ENCODE peak calls at places on chromosomes 16 and 17, in five cellular contexts. O is endodermal cell; U is cardiac muscle cell; T is CD4-positive, alpha-beta memory T cell; I is heart left ventricle. K is an unnamed sample. For H3K4me1, the result is how much of the 10 kb centered on the place peaks cover.

GRCh38 chr16:29663829-29664132 is 734 bp downstream of the SPN start:
- DNase-seq in U (no peak), I (no peak), O (no peak), T (no peak), K (no peak)

GRCh38 chr17:33974276-33974675 is 280.8 kb upstream of the CCL2 start:
- DNase-seq in I (no peak), O (peak), T (no peak), U (no peak), K (no peak)

GRCh38 chr17:20992987-20993862 is 49.6 kb downstream of the USP22 start:
- DNase-seq in T (peak), U (peak), O (peak), I (peak), K (peak)

GRCh38 chr16:11539635-11540034 is 47.1 kb downstream of the LITAF start:
- DNase-seq in T (no peak), U (no peak), I (no peak), O (no peak), K (peak)

GRCh38 chr16:1049113-1049975 is 23.2 kb upstream of the SSTR5 start:
- DNase-seq in I (no peak), U (no peak), T (no peak), O (no peak), K (no peak)

GRCh38 chr16:70573451-70574121 is 50.0 kb downstream of the SF3B3 start:
- DNase-seq in T (no peak), O (no peak), I (peak), U (no peak), K (peak)

GRCh38 chr17:34368455-34369195 is 5.6 kb upstream of the CCL1 start:
- DNase-seq in O (peak), I (no peak), T (no peak), U (no peak), K (no peak)

GRCh38 chr16:71927383-71927782 is 32.1 kb downstream of the IST1 start:
- DNase-seq in O (no peak), T (no peak), U (peak), I (peak), K (peak)

GRCh38 chr16:82963653-82964052 is 336.9 kb downstream of the CDH13 start:
- DNase-seq in U (no peak), I (no peak), O (no peak), T (no peak), K (no peak)

GRCh38 chr16:86946396-86946795 is 368.0 kb downstream of the FOXL1 start:
- DNase-seq in I (no peak), O (peak), U (no peak), T (no peak), K (no peak)

GRCh38 chr17:14203392-14203791 is 33.3 kb downstream of the CDRT15 start:
- DNase-seq in I (no peak), U (no peak), O (no peak), T (peak), K (no peak)

DNA sequence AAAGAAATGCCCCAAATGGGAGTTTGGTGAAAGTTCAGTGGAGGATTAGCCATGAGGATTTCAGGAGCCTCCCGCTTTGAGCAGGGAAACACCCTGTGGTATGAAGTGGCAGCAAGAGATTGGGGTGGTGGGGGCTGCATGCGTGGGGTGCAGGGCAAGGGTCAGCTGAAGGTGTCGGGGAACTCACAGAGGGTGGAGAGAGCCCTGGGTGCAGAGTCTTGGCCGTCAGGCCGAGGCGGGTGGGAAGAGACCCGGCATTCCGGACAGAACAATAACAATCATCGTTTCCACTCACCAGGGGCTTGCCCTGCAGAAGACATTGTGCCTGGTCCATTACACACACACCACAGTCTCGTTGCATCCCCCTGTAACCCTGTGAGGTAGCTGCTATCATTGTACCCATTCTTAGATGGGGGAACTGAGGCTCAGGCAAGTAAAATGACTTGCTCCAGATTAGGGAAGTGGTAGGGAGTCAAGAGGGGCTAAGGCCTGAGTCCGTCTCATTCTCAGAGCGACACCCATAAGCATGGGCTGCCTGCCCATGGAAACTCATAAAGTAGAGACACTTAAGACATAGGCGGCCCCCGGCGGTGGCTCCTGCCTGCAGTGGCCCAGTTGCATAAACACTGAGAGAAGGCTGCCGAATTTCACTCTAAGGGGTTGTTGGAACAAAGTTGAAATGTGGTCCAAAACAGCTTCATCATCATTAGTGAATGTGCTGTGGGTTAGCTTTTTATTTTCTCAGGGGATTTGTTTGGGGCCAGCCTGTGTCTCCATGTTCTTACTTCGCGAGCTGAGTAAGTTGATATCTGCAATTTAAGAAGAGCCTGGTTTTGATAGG is 93.3 kb downstream of the CMIP start:
- DNase-seq in U (no peak), T (no peak), O (no peak), I (no peak), K (no peak)
- H3K4me1 ChIP-seq in U (under half), T (under half), O (under half), I (under half), K (under half)

DNA sequence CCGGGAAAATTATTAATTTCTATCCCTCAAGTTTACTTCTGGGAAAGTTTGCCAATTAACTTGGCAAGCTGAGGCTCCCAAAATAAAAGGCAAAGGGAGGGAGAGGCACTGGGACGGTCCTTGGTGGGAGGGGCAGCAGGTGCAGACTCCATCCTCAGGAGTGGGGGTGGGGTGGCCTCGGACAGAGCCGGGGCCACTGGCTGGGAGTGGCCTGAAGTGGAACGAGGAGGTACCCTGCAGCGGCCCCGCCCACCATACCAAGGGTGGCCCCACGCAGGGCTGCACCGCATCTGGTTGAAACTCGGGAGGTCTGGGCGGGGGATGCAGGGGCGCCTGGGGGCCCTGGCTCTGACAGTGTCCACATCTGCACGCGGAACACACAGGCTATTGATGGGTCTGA is 42.3 kb upstream of the SLC38A10 start:
- DNase-seq in T (no peak), I (no peak), U (no peak), O (peak), K (no peak)
- H3K4me1 ChIP-seq in T (under half), I (under half), U (half or more), O (under half), K (under half)

GRCh38 chr16:4098496-4098895 is 17.7 kb downstream of the ADCY9 start:
- DNase-seq in O (no peak), T (no peak), U (no peak), I (no peak), K (no peak)

GRCh38 chr16:4097826-4098240 is 18.4 kb downstream of the ADCY9 start:
- DNase-seq in T (no peak), O (no peak), I (no peak), U (no peak), K (no peak)

GRCh38 chr16:4103741-4104140 is 12.5 kb downstream of the ADCY9 start:
- DNase-seq in T (no peak), U (no peak), I (no peak), O (no peak), K (no peak)

GRCh38 chr16:4105848-4106247 is 10.4 kb downstream of the ADCY9 start:
- DNase-seq in T (no peak), U (no peak), I (no peak), O (no peak), K (no peak)

DNA sequence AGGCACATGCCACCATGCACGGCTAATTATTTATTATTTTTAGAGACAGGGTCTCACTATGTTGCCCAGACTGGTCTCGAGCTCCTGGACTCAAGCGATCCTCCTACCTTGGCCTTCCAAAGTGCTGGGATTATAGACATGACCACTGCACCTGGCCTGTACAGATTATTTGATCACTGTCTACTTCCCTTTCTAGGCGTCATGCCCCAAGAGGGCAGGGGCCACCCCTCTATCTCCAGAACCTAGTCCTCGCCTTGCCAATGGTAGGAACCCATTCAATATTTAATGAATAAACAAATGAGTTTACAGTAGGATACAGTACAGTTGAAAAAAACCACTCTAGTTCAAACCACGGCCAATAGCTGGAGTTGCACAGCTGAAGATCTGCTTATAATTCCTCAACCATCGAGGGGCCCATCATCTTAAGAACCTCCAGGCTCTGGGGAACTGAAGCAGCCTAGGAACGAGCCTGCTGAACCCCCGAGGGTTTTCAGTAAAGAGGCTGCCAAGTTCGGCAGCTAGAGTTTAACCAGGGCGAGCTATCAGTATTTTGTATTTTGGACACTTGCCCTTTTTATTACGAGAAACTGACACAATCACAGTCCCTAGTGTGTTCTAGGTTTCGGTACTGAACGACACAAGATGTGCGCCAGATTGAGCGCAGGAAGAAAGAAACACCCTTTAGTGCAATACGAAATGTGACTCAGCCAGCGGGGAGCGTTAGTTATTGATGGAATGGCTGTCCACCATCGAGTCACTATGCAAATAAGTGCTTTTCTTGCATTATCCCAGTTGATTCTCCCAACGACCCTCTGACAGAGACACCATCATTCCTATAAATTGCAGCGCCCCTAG is 14.6 kb downstream of the ADCY9 start:
- DNase-seq in I (peak), T (no peak), O (no peak), U (no peak), K (no peak)
- H3K4me1 ChIP-seq in I (under half), T (under half), O (under half), U (under half), K (under half)

GRCh38 chr17:50866261-50866949 is at the start of gene TOB1:
- DNase-seq in O (peak), U (peak), T (peak), I (peak), K (peak)
- H3K4me1 ChIP-seq in O (under half), U (under half), T (half or more), I (under half), K (under half)

GRCh38 chr17:43579570-43580140 is 33.5 kb upstream of the ETV4 start:
- DNase-seq in I (no peak), T (no peak), U (no peak), O (no peak), K (peak)
- H3K4me1 ChIP-seq in I (half or more), T (under half), U (under half), O (under half), K (under half)

GRCh38 chr17:40528692-40529417 is 27.4 kb upstream of the TNS4 start:
- DNase-seq in I (no peak), T (peak), O (peak), U (no peak), K (no peak)
- H3K4me1 ChIP-seq in I (under half), T (half or more), O (under half), U (under half), K (under half)

GRCh38 chr17:79029327-79030009 is 5.5 kb downstream of the C1QTNF1 start:
- DNase-seq in I (no peak), O (peak), U (no peak), T (no peak), K (no peak)
- H3K4me1 ChIP-seq in I (half or more), O (under half), U (under half), T (under half), K (under half)

GRCh38 chr17:17944253-17944652 is 27.9 kb downstream of the TOM1L2 start:
- DNase-seq in U (no peak), O (no peak), T (no peak), I (no peak), K (no peak)
- H3K4me1 ChIP-seq in U (under half), O (under half), T (under half), I (half or more), K (under half)

DNA sequence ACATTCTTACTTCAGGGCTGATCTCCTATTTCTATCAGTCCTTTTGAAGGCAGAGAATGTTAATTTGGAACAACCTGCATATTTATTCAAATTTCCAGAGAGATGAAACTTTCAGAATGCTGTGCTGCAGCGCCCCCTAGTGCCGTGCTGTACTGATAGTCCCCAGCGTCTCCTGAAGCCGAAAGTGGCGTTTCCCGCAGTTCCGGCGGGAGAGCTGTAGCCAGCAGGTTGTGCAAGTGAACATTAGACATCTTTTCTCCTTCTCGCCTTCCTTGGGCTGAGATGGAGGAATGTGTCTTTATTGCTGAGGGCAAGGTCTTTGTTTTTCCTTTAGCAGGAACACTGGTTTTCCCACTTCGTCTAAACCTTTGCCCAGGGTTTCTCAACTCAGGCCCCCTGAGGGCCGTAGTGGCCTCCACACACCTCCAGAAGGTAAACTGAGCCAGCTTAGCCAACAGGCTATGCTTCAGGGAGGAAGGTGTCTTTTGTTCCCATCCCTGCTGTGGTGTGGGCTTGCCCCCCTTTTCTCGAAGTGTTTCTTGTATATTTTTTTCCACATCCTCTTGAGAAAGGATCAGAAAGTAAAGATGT is 26.4 kb downstream of the USP10 start:
- DNase-seq in U (peak), T (peak), O (peak), I (peak), K (no peak)
- H3K4me1 ChIP-seq in U (under half), T (under half), O (under half), I (half or more), K (under half)

K was measured in foreskin keratinocyte.